ENCODE peak calls at places on chromosomes 3 and 15, in nine cellular contexts. One of them, this sample, is unnamed.

GRCh38 chr15:88628018-88628673 is 7.0 kb downstream of the AEN start:
- DNase-seq in stimulated activated naive CD4-positive, alpha-beta T cell treated with Interleukin-2 at 50 U/mL for 16 hours: no peak
- DNase-seq in BJ: no peak
- DNase-seq in ELR: no peak
- DNase-seq in GM10248: no peak
- DNase-seq in hypothalamus: no peak
- DNase-seq in right atrium auricular region: no peak
- DNase-seq in pancreas: no peak
- DNase-seq in heart right ventricle: no peak
- DNase-seq in this sample: no peak

GRCh38 chr3:155285936-155286335 is 7.5 kb downstream of the STRIT1 start:
- DNase-seq in stimulated activated naive CD4-positive, alpha-beta T cell treated with Interleukin-2 at 50 U/mL for 16 hours: no peak
- DNase-seq in BJ: no peak
- DNase-seq in ELR: no peak
- DNase-seq in GM10248: no peak
- DNase-seq in hypothalamus: no peak
- DNase-seq in right atrium auricular region: no peak
- DNase-seq in pancreas: no peak
- DNase-seq in heart right ventricle: no peak
- DNase-seq in this sample: no peak

GRCh38 chr3:61080737-61081445 is 170.4 kb downstream of the FHIT start:
- DNase-seq in stimulated activated naive CD4-positive, alpha-beta T cell treated with Interleukin-2 at 50 U/mL for 16 hours: no peak
- DNase-seq in BJ: no peak
- DNase-seq in ELR: no peak
- DNase-seq in GM10248: no peak
- DNase-seq in hypothalamus: no peak
- DNase-seq in right atrium auricular region: no peak
- DNase-seq in pancreas: no peak
- DNase-seq in heart right ventricle: no peak
- DNase-seq in this sample: no peak

GRCh38 chr3:132256984-132257383 is 60.2 kb upstream of the ACP3 start:
- DNase-seq in stimulated activated naive CD4-positive, alpha-beta T cell treated with Interleukin-2 at 50 U/mL for 16 hours: no peak
- DNase-seq in BJ: no peak
- DNase-seq in ELR: peak
- DNase-seq in GM10248: no peak
- DNase-seq in hypothalamus: peak
- DNase-seq in right atrium auricular region: no peak
- DNase-seq in pancreas: peak
- DNase-seq in heart right ventricle: no peak
- DNase-seq in this sample: peak

GRCh38 chr3:30467596-30468238 is 138.7 kb upstream of the TGFBR2 start:
- DNase-seq in stimulated activated naive CD4-positive, alpha-beta T cell treated with Interleukin-2 at 50 U/mL for 16 hours: no peak
- DNase-seq in BJ: no peak
- DNase-seq in ELR: no peak
- DNase-seq in GM10248: no peak
- DNase-seq in hypothalamus: no peak
- DNase-seq in right atrium auricular region: no peak
- DNase-seq in pancreas: no peak
- DNase-seq in heart right ventricle: no peak
- DNase-seq in this sample: no peak

GRCh38 chr3:141240290-141241247 is 8.9 kb downstream of the PXYLP1 start:
- DNase-seq in stimulated activated naive CD4-positive, alpha-beta T cell treated with Interleukin-2 at 50 U/mL for 16 hours: no peak
- DNase-seq in BJ: peak
- DNase-seq in ELR: peak
- DNase-seq in GM10248: no peak
- DNase-seq in hypothalamus: no peak
- DNase-seq in right atrium auricular region: no peak
- DNase-seq in pancreas: no peak
- DNase-seq in heart right ventricle: no peak
- DNase-seq in this sample: peak

GRCh38 chr15:69853572-69853971 is 244.1 kb downstream of the TLE3 start:
- DNase-seq in stimulated activated naive CD4-positive, alpha-beta T cell treated with Interleukin-2 at 50 U/mL for 16 hours: no peak
- DNase-seq in BJ: peak
- DNase-seq in ELR: peak
- DNase-seq in GM10248: no peak
- DNase-seq in hypothalamus: peak
- DNase-seq in right atrium auricular region: no peak
- DNase-seq in pancreas: no peak
- DNase-seq in heart right ventricle: no peak
- DNase-seq in this sample: peak

GRCh38 chr15:80615783-80616391 is 79.2 kb upstream of the ABHD17C start:
- DNase-seq in stimulated activated naive CD4-positive, alpha-beta T cell treated with Interleukin-2 at 50 U/mL for 16 hours: no peak
- DNase-seq in BJ: peak
- DNase-seq in ELR: no peak
- DNase-seq in GM10248: no peak
- DNase-seq in hypothalamus: peak
- DNase-seq in right atrium auricular region: peak
- DNase-seq in pancreas: peak
- DNase-seq in heart right ventricle: peak
- DNase-seq in this sample: peak

GRCh38 chr3:169104541-169104940 is 559.0 kb downstream of the MECOM start:
- DNase-seq in stimulated activated naive CD4-positive, alpha-beta T cell treated with Interleukin-2 at 50 U/mL for 16 hours: no peak
- DNase-seq in BJ: peak
- DNase-seq in ELR: peak
- DNase-seq in GM10248: no peak
- DNase-seq in hypothalamus: no peak
- DNase-seq in right atrium auricular region: no peak
- DNase-seq in pancreas: no peak
- DNase-seq in heart right ventricle: no peak
- DNase-seq in this sample: peak

GRCh38 chr3:51519848-51520247 is 18.7 kb upstream of the RAD54L2 start:
- DNase-seq in stimulated activated naive CD4-positive, alpha-beta T cell treated with Interleukin-2 at 50 U/mL for 16 hours: no peak
- DNase-seq in BJ: no peak
- DNase-seq in ELR: no peak
- DNase-seq in GM10248: no peak
- DNase-seq in hypothalamus: no peak
- DNase-seq in right atrium auricular region: no peak
- DNase-seq in pancreas: no peak
- DNase-seq in heart right ventricle: no peak
- DNase-seq in this sample: no peak

This sample was measured in A172.